ENCODE peak calls at places on chromosomes 13 and 19, in four cellular contexts. M is HepG2, O is K562, H is SK-N-SH. G is an unnamed sample.

GRCh38 chr13:102212729-102213128 is 189.1 kb downstream of the FGF14 start:
- DNase-seq in M (no peak), H (no peak), O (no peak), G (peak)

GRCh38 chr13:58190578-58190977 is 559.0 kb downstream of the PCDH17 start:
- DNase-seq in H (no peak), O (no peak), M (no peak), G (no peak)

GRCh38 chr13:58472483-58472882 is 840.9 kb downstream of the PCDH17 start:
- DNase-seq in H (no peak), M (no peak), O (no peak), G (no peak)

GRCh38 chr19:52086481-52086880 is 9.1 kb downstream of the ZNF841 start:
- DNase-seq in H (no peak), M (no peak), O (no peak), G (no peak)

GRCh38 chr13:89577301-89577700 is 1770.2 kb upstream of the MIR17HG start:
- DNase-seq in H (no peak), M (no peak), O (no peak), G (no peak)

GRCh38 chr19:41934849-41935374 is 6.7 kb upstream of the ERFL start:
- DNase-seq in H (peak), O (peak), M (peak), G (peak)

GRCh38 chr13:99214232-99214631 is 13.6 kb downstream of the UBAC2 start:
- DNase-seq in O (no peak), M (no peak), H (no peak), G (no peak)

GRCh38 chr19:33640773-33641172 is 19.0 kb downstream of the CHST8 start:
- DNase-seq in H (no peak), M (no peak), O (no peak), G (no peak)

GRCh38 chr13:105035092-105035491 is 1500.4 kb downstream of the EFNB2 start:
- DNase-seq in M (no peak), H (peak), O (no peak), G (no peak)

GRCh38 chr13:42211704-42212103 is 60.2 kb upstream of the AKAP11 start:
- DNase-seq in O (no peak), M (no peak), H (no peak), G (no peak)

GRCh38 chr13:82565191-82565590 is 1317.1 kb downstream of the SLITRK1 start:
- DNase-seq in O (peak), H (no peak), M (no peak), G (peak)

GRCh38 chr19:7258042-7258839 is 36.0 kb downstream of the INSR start:
- DNase-seq in O (no peak), H (no peak), M (no peak), G (no peak)

GRCh38 chr13:104592127-104592526 is 1525.9 kb upstream of the SLC10A2 start:
- DNase-seq in H (no peak), O (no peak), M (no peak), G (no peak)

GRCh38 chr13:33087790-33088189 is 71.6 kb downstream of the KL start:
- DNase-seq in H (no peak), O (no peak), M (no peak), G (no peak)

GRCh38 chr13:19153782-19154450 is 27.7 kb downstream of the TUBA3C start:
- DNase-seq in M (peak), O (peak), H (peak), G (no peak)

GRCh38 chr13:40069173-40070044 is 413.9 kb downstream of the COG6 start:
- DNase-seq in O (peak), H (peak), M (peak), G (peak)

GRCh38 chr19:32651729-32652140 is 23.2 kb downstream of the ANKRD27 start:
- DNase-seq in H (peak), M (no peak), O (no peak), G (peak)

GRCh38 chr19:29675120-29675649 is 9.9 kb downstream of the PLEKHF1 start:
- DNase-seq in H (no peak), O (no peak), M (no peak), G (no peak)

GRCh38 chr13:34943675-34944634 is 1.9 kb downstream of the NBEA start:
- DNase-seq in H (peak), M (no peak), O (no peak), G (no peak)

GRCh38 chr19:30224689-30225606 is 147.2 kb upstream of the ZNF536 start:
- DNase-seq in O (no peak), M (no peak), H (peak), G (no peak)

GRCh38 chr19:35162471-35163326 is 8.2 kb downstream of the FXYD5 start:
- DNase-seq in M (no peak), O (no peak), H (no peak), G (no peak)

GRCh38 chr13:72384879-72385278 is 342.6 kb downstream of the MZT1 start:
- DNase-seq in M (peak), H (no peak), O (no peak), G (no peak)

GRCh38 chr19:911197-912033 is 1.6 kb downstream of the R3HDM4 start:
- DNase-seq in M (no peak), O (no peak), H (peak), G (no peak)

GRCh38 chr19:14175351-14175792 is 30.6 kb downstream of the ADGRL1 start:
- DNase-seq in M (no peak), O (no peak), H (no peak), G (no peak)

GRCh38 chr19:35206379-35206778 is 22.2 kb downstream of the FAM187B start:
- DNase-seq in O (peak), M (no peak), H (no peak), G (no peak)

GRCh38 chr13:45691667-45692066 is 10.5 kb upstream of the CBY2 start:
- DNase-seq in H (no peak), O (no peak), M (no peak), G (no peak)

GRCh38 chr13:26743971-26744370 is 16.6 kb downstream of the GPR12 start:
- DNase-seq in O (no peak), M (no peak), H (no peak), G (no peak)

GRCh38 chr13:30849611-30850010 is 56.5 kb upstream of the MEDAG start:
- DNase-seq in O (no peak), H (no peak), M (no peak), G (no peak)

GRCh38 chr13:30846311-30846710 is 59.8 kb upstream of the MEDAG start:
- DNase-seq in H (no peak), M (no peak), O (no peak), G (no peak)

GRCh38 chr13:30848332-30849027 is 57.6 kb upstream of the MEDAG start:
- DNase-seq in H (no peak), O (no peak), M (no peak), G (no peak)

GRCh38 chr13:30846844-30847243 is 59.2 kb upstream of the MEDAG start:
- DNase-seq in H (no peak), M (peak), O (no peak), G (no peak)

DNA sequence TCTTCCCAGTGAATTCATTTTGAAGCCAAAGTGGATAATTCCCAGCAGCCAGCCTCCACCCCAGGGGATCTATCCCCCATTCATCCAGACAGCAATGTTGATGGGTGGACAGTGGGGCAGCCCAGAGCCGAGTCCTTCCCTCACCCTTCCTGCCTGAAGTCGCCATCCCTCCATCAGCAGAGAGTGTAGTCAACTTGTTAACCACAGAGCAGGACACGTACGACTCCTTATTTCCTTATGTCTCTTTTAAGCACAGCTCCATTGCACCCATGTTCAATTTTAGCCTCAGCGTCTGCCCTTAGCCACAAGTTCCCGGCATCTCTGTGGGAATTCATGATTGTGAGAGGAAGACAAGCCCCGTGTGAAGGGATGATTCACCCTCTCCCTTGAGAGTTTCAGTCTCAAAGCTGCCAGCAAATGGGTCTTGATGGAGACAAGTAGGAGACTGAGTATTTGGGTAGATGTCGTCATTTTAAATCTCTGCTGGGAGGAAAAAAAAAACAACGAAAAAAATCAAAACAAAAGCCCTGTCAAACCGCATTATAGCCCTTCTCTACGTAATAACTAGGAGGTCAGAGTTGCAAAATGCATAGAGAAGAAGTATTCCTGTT is 58.3 kb upstream of the MEDAG start:
- DNase-seq in M (no peak), O (no peak), H (no peak), G (no peak)
- TF ChIP-seq FOXJ3 in M (no peak), O (no peak), H (no peak), G (no peak)

DNA sequence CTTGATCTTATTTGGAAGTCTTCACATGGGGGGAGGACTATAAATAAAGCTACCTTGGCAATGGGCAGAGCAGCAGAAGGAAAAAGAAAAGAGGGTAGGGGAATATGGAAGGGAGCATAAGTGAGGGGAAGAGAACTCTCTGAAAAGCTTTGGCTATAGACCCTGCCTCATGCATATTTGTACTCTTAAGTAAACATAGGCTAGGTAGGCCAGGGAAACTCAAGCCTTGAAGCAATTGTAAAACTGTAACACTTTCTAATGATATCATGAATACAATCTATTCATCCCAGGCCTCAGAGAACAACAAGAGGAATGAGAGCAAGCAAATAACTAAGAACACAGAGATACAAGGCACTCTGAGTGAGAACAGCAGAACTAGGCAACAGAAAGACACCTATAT is 20.4 kb downstream of the MYCBP2 start:
- DNase-seq in O (no peak), M (no peak), H (no peak), G (no peak)
- TF ChIP-seq USF2 in O (no peak), M (no peak), H (no peak), G (no peak)

GRCh38 chr13:25286969-25287961 is at the start of gene MTMR6:
- DNase-seq in M (peak), O (peak), H (peak), G (peak)

GRCh38 chr13:25288966-25289365 is 1.7 kb upstream of the MTMR6 start:
- DNase-seq in O (no peak), H (no peak), M (no peak), G (no peak)

GRCh38 chr13:25281193-25281936 is 5.9 kb downstream of the MTMR6 start:
- DNase-seq in M (no peak), O (no peak), H (no peak), G (no peak)

GRCh38 chr13:25281937-25282332 is 5.4 kb downstream of the MTMR6 start:
- DNase-seq in H (no peak), M (no peak), O (no peak), G (no peak)

DNA sequence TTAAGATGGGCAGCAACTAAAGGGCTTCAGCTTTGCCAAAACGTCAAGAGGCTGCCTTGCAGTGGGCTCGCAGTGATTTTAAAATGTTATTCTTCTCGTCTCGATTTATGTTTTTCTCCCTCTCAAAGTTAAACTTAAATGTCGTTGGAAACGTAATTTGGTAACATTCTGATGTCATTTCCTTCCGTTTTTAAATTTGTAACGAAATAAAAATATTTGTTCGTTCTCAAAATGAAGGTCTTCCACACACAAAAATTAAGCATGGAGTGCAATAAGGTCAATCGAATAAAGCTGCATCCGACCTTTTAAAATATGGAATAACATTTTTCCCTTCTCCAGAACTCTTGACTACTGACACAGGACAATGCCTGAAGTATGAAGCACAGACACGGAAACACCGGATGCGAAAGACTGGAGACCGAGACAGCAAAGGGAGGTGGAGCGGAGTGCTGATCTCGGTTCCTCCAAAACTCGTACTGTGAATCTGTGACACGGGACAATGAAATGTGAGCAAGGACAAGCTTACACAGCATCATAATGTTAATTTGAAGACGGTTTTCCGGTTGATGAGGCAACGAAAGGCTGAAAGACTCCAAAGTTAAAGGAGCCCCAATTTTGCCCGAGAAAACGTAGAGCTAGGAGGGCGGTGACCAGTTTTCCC is 850 bp downstream of the MTMR6 start:
- DNase-seq in M (peak), O (peak), H (peak), G (no peak)
- TF ChIP-seq FOXJ3 in M (no peak), O (no peak), H (no peak), G (no peak)

DNA sequence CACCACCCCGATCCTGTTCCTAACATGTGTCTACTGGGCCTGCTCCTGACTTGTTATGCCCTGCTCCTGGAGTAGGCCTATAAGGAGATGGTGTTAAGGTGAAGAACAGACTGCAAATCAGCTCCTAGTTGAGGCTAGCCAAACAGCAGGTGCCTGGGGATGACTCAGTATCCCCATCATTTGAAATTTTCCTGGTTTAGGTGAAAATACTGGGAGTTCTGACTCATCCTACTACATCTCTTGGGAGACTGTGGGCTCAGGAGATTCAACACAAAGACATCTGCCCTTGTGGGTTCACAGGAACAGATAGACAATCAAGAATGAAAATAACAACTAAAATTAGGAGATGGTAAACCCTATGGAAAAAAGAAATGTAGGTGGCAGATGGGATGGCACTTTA is 41.2 kb downstream of the BRD4 start:
- DNase-seq in H (no peak), M (no peak), O (no peak), G (no peak)
- TF ChIP-seq USF2 in H (no peak), M (no peak), O (no peak), G (no peak)

GRCh38 chr19:4684312-4685095 is 14.4 kb upstream of the MYDGF start:
- DNase-seq in H (no peak), M (no peak), O (no peak), G (no peak)
- TF ChIP-seq FOXJ3 in H (no peak), M (no peak), O (no peak), G (no peak)

DNA sequence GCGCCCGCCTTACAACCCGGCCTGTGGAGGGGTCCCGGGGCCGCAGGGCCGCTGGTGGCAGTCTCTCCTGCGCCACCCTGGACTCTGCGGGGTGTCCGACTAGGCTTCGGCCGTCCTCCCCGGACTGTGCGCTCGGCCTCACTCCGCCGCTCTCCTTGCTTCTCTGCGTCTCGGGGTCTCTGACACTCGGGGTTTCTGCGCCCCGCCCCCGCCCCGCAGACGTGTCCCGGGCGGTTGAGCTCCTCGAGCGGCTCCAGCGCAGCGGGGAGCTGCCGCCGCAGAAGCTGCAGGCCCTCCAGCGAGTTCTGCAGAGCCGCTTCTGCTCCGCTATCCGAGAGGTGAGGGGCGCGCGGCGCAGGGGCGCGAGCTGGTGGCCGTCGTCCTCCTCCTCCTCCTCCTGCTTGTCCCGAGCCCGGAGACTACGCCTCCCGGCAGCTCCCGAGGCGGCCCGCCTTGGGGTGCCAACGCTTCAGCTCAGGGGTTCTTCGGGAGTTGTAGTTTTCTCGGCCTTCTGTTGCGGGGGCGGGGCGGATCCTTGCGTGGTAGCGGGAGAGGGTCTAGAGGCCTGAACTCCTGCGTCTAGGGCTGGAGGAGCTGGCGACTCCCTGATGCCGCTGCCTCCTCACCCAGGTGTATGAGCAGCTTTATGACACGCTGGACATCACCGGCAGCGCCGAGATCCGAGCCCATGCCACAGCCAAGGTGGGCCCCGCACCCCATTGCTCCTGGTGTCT is 627 bp downstream of the LIN7B start:
- DNase-seq in O (peak), H (peak), M (peak), G (peak)
- TF ChIP-seq USF2 in O (no peak), H (no peak), M (no peak), G (no peak)

DNA sequence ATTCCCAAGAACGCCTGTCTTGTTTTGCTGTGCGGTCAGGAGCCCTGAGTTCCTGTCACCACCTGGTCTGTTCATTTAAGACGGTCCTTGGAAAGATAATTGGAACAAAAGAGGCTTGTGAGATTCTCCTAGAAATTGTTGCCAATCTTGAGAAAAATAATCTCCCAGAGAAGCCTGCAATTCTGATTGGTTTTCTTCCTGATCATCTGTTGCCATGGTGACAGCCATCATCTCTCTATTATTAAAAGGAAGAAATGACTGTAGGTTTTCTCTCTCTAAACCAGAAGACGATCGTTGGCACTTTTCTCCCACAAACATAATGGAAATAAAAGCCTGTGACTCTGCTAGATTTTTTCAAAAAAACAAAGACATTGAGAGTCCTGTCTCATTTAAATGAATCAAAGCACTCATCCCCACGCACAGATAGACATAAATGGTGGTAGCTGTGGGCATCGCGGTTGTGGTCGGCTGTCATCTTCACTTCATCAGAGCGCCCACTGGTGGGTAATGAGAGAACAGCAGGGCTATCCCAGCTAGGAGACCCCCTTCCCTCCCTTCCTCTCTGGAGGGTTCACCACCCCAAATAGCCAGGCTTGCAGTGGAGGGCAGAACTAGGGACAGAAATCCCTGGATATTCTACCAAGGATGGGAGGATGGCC is 21.7 kb upstream of the CALM3 start:
- DNase-seq in M (no peak), O (no peak), H (peak), G (no peak)
- TF ChIP-seq FOXJ3 in M (no peak), O (no peak), H (no peak), G (no peak)

GRCh38 chr13:43487459-43487858 is 299.3 kb downstream of the ENOX1 start:
- DNase-seq in M (no peak), H (peak), O (no peak), G (no peak)
- TF ChIP-seq USF2 in M (no peak), H (no peak), O (no peak), G (no peak)

GRCh38 chr13:65499251-65499650 is 1730.9 kb downstream of the PCDH9 start:
- DNase-seq in O (no peak), H (no peak), M (no peak), G (no peak)

GRCh38 chr13:65497265-65497664 is 1732.9 kb downstream of the PCDH9 start:
- DNase-seq in H (no peak), M (no peak), O (no peak), G (no peak)
- TF ChIP-seq FOXJ3 in H (no peak), M (no peak), O (no peak), G (no peak)

GRCh38 chr19:28426902-28427232 is 786.1 kb downstream of the UQCRFS1 start:
- DNase-seq in H (no peak), O (peak), M (no peak), G (no peak)
- TF ChIP-seq USF2 in H (no peak), O (no peak), M (no peak), G (no peak)

G was measured in WTC11.